ENCODE peak calls at places on chromosome 12, in seven cellular contexts. W is neural progenitor cell, B is mammary epithelial cell, K is kidney, I is H9, D is fibroblast of lung, Z is IMR-90. C is an unnamed sample.

GRCh38 chr12:40212566-40212965 is 12.2 kb upstream of the LRRK2 start:
- DNase-seq in W (no peak), D (no peak), B (no peak), Z (no peak), I (no peak), K (no peak), C (no peak)

GRCh38 chr12:68439368-68440045 is 107.3 kb upstream of the MDM1 start:
- DNase-seq in Z (no peak), B (no peak), K (no peak), W (no peak), I (no peak), D (no peak), C (no peak)

GRCh38 chr12:122023339-122024131 is 1.9 kb downstream of the BCL7A start:
- DNase-seq in I (peak; percentile 68), W (peak; percentile 59), B (peak; percentile 64), K (peak; percentile 84), Z (peak; percentile 70), D (peak; percentile 77), C (peak; percentile 72)

GRCh38 chr12:106903241-106903950 is 52.3 kb upstream of the TMEM263 start:
- DNase-seq in B (peak; percentile 59), W (peak; percentile 93), D (peak; percentile 34), I (peak; percentile 96), Z (peak; percentile 33), K (peak; percentile 91), C (peak; percentile 90)

GRCh38 chr12:48901278-48901677 is 24.0 kb downstream of the FKBP11 start:
- DNase-seq in I (no peak), K (no peak), Z (peak; percentile 52), B (peak; percentile 44), W (no peak), D (no peak), C (no peak)

GRCh38 chr12:77167801-77168200 is 102.4 kb upstream of the E2F7 start:
- DNase-seq in W (no peak), K (no peak), Z (no peak), B (peak; percentile 18), I (no peak), D (no peak), C (no peak)

GRCh38 chr12:24840046-24840800 is 108.7 kb downstream of the BCAT1 start:
- DNase-seq in W (no peak), K (no peak), D (peak; percentile 56), I (no peak), Z (peak; percentile 80), B (no peak), C (no peak)

GRCh38 chr12:128069359-128069997 is 197.5 kb upstream of the TMEM132C start:
- DNase-seq in W (peak; percentile 74), K (no peak), Z (peak; percentile 33), I (peak; percentile 63), B (peak; percentile 45), D (peak; percentile 15), C (peak; percentile 50)

GRCh38 chr12:32906407-32907165 is 10.0 kb upstream of the PKP2 start:
- DNase-seq in W (no peak), Z (no peak), D (no peak), I (no peak), K (no peak), B (no peak), C (peak; percentile 89)

GRCh38 chr12:4169522-4169921 is 104.0 kb upstream of the CCND2 start:
- DNase-seq in B (no peak), Z (no peak), K (no peak), W (no peak), D (no peak), I (no peak), C (no peak)

GRCh38 chr12:130353081-130353480 is 15.4 kb downstream of the PIWIL1 start:
- DNase-seq in B (no peak), W (no peak), Z (no peak), K (no peak), I (no peak), D (no peak), C (no peak)
- H3K9ac ChIP-seq in B (no peak overlapping the region), W (no peak overlapping the region), Z (no peak overlapping the region), K (no peak overlapping the region), I (no peak overlapping the region), D (no peak overlapping the region), C (no peak overlapping the region)

DNA sequence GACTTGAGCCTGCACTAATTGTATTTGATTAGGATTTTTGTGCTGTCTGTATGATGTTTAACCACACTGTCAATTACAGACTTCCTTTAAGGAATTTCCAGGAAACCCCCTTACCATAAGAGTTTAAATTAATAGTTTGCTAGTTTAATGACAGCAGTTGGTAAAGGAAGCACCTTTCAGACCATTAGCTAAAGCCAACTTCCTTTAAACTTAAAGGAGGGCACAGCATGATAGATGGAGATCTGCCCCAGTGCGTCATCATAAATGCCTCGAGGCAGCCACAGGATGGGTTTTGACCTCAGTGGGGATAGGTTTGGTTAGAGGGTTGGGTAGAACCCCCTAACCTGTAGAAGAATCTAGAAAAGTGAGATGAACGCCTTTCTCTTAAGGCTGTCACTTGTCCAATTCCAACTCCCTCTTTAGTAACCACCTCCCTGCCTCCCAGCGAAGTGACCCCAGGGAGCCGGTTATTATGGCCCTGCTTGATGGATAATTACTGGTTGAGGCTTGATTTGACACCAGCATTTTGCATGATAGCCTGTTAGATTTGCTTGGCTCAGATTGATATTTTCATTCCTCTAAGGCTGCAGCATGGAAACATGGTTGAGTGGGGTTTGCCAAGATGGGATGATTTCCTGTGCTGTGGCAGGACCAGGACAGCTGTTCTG is 62.6 kb downstream of the CHST11 start:
- DNase-seq in W (no peak), B (no peak), D (no peak), Z (no peak), K (no peak), I (no peak), C (no peak)
- H3K4me1 ChIP-seq in W (peaks cover 15% of the 10 kb centered on the region), B (no peaks in the 10 kb centered on the region), D (no peaks in the 10 kb centered on the region), Z (no peaks in the 10 kb centered on the region), K (peaks cover 3% of the 10 kb centered on the region), I (peaks cover 5% of the 10 kb centered on the region), C (no peaks in the 10 kb centered on the region)

DNA sequence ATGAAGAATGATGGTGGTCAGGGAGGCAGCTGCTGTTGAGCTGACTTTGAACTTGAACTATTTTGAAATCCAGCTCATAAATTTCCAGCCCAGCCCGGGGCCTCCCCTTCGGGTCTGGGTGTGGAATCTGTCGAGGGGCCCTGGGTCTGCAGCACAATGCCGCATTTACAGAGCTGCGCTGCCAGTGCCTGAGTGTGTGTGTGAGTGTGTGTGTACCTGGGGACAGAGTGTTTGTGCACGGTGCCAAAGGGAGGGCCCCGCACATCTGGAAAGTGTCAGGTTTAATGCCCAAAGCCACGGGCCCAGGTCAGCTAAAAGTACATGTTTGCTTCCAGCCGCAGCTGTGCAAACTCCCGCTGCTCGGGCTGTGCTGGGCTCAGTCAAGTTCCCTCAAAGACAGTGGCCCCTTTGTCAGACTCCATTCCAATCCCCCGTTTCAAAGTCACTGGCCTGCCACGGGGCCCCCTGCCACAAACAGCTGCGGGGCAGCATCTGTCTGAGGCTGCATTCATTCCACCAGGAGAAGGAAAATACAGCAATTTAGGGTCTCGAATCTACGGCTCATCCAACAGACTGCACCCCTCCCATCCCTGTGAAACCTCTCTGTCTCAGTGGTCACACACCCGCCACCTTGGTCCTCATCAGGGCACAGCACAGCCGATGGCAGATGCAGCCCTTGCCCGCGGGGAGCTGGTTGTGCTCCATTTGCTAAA is 16.3 kb upstream of the RFLNA start:
- DNase-seq in I (no peak), B (no peak), Z (no peak), D (no peak), W (no peak), K (no peak), C (peak; percentile 43)
- H3K9ac ChIP-seq in I (no peak overlapping the region), B (no peak overlapping the region), Z (no peak overlapping the region), D (no peak overlapping the region), W (no peak overlapping the region), K (no peak overlapping the region), C (no peak overlapping the region)

GRCh38 chr12:41919526-41920305 is 225.0 kb downstream of the GXYLT1 start:
- DNase-seq in W (peak; percentile 67), D (no peak), K (no peak), Z (no peak), B (no peak), I (no peak), C (no peak)
- H3K4me1 ChIP-seq in W (peaks cover 46% of the 10 kb centered on the region), D (no peaks in the 10 kb centered on the region), K (no peaks in the 10 kb centered on the region), Z (no peaks in the 10 kb centered on the region), B (no peaks in the 10 kb centered on the region), I (peaks cover 5% of the 10 kb centered on the region), C (no peaks in the 10 kb centered on the region)

GRCh38 chr12:8508224-8508623 is 5.1 kb upstream of the CLEC4D start:
- DNase-seq in W (no peak), I (peak; percentile 36), Z (no peak), B (no peak), D (no peak), K (no peak), C (no peak)
- H3K9ac ChIP-seq in W (no peak overlapping the region), I (no peak overlapping the region), Z (no peak overlapping the region), B (no peak overlapping the region), D (no peak overlapping the region), K (no peak overlapping the region), C (no peak overlapping the region)

C was measured in colonic mucosa.